ENCODE peak calls at places on chromosomes 6 and 20, in six cellular contexts. B is cardiac muscle cell, V is right lobe of liver, A is Panc1, P is PC-9, J is right atrium auricular region. O is an unnamed sample.

GRCh38 chr20:58420798-58421496 is 31.9 kb downstream of the VAPB start:
- DNase-seq in P (no peak), B (peak; percentile 62), A (no peak), J (no peak), V (no peak), O (no peak)

GRCh38 chr6:105424177-105424783 is 21.4 kb upstream of the PREP start:
- DNase-seq in P (peak; percentile 43), B (peak; percentile 75), A (no peak), V (no peak), J (peak; percentile 67), O (no peak)

GRCh38 chr20:38181207-38181693 is 16.2 kb upstream of the TGM2 start:
- DNase-seq in J (no peak), P (no peak), A (no peak), B (no peak), V (no peak), O (peak; percentile 45)

GRCh38 chr20:43507150-43508080 is at the start of gene L3MBTL1:
- DNase-seq in P (peak; percentile 80), V (peak; percentile 71), J (no peak), A (no peak), B (peak; percentile 59), O (peak; percentile 51)

GRCh38 chr6:152110878-152111820 is 303.7 kb downstream of the ESR1 start:
- DNase-seq in P (peak; percentile 31), A (no peak), J (no peak), B (peak; percentile 57), V (peak; percentile 92), O (no peak)

GRCh38 chr20:60857708-60858107 is 394.4 kb upstream of the CDH4 start:
- DNase-seq in V (no peak), P (no peak), B (no peak), J (no peak), A (no peak), O (no peak)

GRCh38 chr6:36949636-36950035 is 4.9 kb upstream of the PI16 start:
- DNase-seq in P (no peak), J (no peak), B (no peak), A (no peak), V (no peak), O (no peak)

GRCh38 chr6:136550045-136550329 is 235 bp downstream of the MAP7 start:
- DNase-seq in V (no peak), B (no peak), J (no peak), P (no peak), A (no peak), O (no peak)

GRCh38 chr6:9745966-9746365 is 668.9 kb downstream of the TFAP2A start:
- DNase-seq in V (no peak), J (no peak), B (no peak), A (no peak), P (no peak), O (no peak)

GRCh38 chr20:2887715-2888114 is 14.4 kb downstream of the PTPRA start:
- DNase-seq in J (no peak), A (no peak), B (no peak), V (no peak), P (no peak), O (no peak)

GRCh38 chr6:1482381-1483166 is 93.2 kb downstream of the FOXF2 start:
- DNase-seq in A (no peak), V (no peak), P (no peak), J (no peak), B (no peak), O (no peak)

GRCh38 chr6:55953384-55953783 is 78.0 kb upstream of the BMP5 start:
- DNase-seq in V (no peak), J (no peak), A (peak; percentile 57), P (no peak), B (peak; percentile 75), O (no peak)

GRCh38 chr6:118134257-118134656 is 227.2 kb downstream of the SLC35F1 start:
- DNase-seq in P (no peak), B (no peak), V (no peak), J (no peak), A (no peak), O (no peak)

GRCh38 chr6:21740719-21741118 is 147.2 kb downstream of the SOX4 start:
- DNase-seq in J (no peak), V (no peak), A (no peak), B (peak; percentile 46), P (no peak), O (no peak)

GRCh38 chr20:59780494-59781185 is 152.8 kb downstream of the SYCP2 start:
- DNase-seq in V (no peak), B (no peak), P (no peak), A (no peak), J (peak; percentile 36), O (no peak)

GRCh38 chr20:39282619-39283092 is 320.5 kb downstream of the DHX35 start:
- DNase-seq in P (no peak), V (no peak), A (no peak), J (no peak), B (no peak), O (no peak)

GRCh38 chr6:5630636-5631035 is 369.3 kb downstream of the FARS2 start:
- DNase-seq in J (no peak), A (no peak), P (no peak), B (no peak), V (no peak), O (no peak)

GRCh38 chr6:168428052-168428829 is 12.7 kb upstream of the SMOC2 start:
- DNase-seq in B (no peak), A (no peak), P (no peak), J (no peak), V (no peak), O (no peak)

GRCh38 chr6:32610897-32611296 is 21.2 kb upstream of the HLA-DRB1 start:
- DNase-seq in P (no peak), A (no peak), V (no peak), J (no peak), B (no peak), O (no peak)

GRCh38 chr6:169571123-169571962 is 130.5 kb downstream of the WDR27 start:
- DNase-seq in B (peak; percentile 37), A (peak; percentile 2), V (no peak), P (peak; percentile 5), J (no peak), O (no peak)

DNA sequence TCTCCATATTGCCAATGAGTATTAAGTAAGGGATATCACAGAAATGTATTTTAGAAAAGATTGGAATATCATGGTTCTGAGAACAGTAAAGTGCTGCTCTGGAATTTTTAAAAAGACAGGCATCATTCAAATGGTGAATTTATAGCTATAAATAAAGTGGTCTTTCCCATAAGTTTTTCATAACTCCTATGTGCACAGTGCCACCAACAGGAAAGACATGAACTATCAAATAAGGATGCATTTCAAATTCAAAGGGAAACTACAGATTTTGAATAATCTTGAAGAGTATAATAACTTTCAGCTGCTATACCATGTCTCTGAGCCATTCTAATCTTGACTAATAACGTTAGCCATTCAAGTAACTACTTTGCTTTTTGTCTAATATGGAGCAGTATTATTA is 456.8 kb upstream of the GJE1 start:
- DNase-seq in V (no peak), A (no peak), B (peak; percentile 38), P (no peak), J (no peak), O (no peak)
- TF ChIP-seq CTCF in V (peak; percentile 25), A (peak; percentile 57), B (peak; percentile 35), P (peak; percentile 45), J (peak; percentile 51), O (no peak)

GRCh38 chr20:31706607-31707257 is 15.9 kb downstream of the BCL2L1 start:
- DNase-seq in P (no peak), B (peak; percentile 73), J (no peak), A (no peak), V (no peak), O (peak; percentile 93)
- H3K4me1 ChIP-seq in P (peaks cover 88% of the 10 kb centered on the region), B (peaks cover under 1% of the 10 kb centered on the region), J (peaks cover 5% of the 10 kb centered on the region), A (peaks cover 46% of the 10 kb centered on the region), V (no peaks in the 10 kb centered on the region), O (peaks cover 92% of the 10 kb centered on the region)

GRCh38 chr20:63085087-63085861 is 78.5 kb upstream of the BHLHE23 start:
- DNase-seq in J (no peak), A (no peak), V (peak; percentile 45), B (no peak), P (peak; percentile 19), O (peak; percentile 41)

GRCh38 chr20:63082308-63082938 is 75.7 kb upstream of the BHLHE23 start:
- DNase-seq in J (no peak), P (peak; percentile 54), A (no peak), B (peak; percentile 47), V (peak; percentile 49), O (peak; percentile 92)

GRCh38 chr20:63082939-63083735 is 76.4 kb upstream of the BHLHE23 start:
- DNase-seq in J (no peak), P (no peak), V (peak; percentile 46), A (no peak), B (no peak), O (no peak)

GRCh38 chr20:63084563-63084927 is 77.8 kb upstream of the BHLHE23 start:
- DNase-seq in B (no peak), A (no peak), J (no peak), V (peak; percentile 29), P (no peak), O (no peak)

GRCh38 chr20:63083831-63084562 is 77.2 kb upstream of the BHLHE23 start:
- DNase-seq in A (no peak), V (peak; percentile 39), B (no peak), J (no peak), P (no peak), O (no peak)
- TF ChIP-seq CTCF in A (no peak), V (no peak), B (no peak), J (no peak), P (no peak), O (no peak)

GRCh38 chr6:129677634-129678325 is 32.2 kb downstream of the ARHGAP18 start:
- DNase-seq in B (no peak), V (no peak), A (no peak), P (no peak), J (no peak), O (no peak)
- H3K4me1 ChIP-seq in B (peaks cover 6% of the 10 kb centered on the region), V (no peaks in the 10 kb centered on the region), A (peaks cover 35% of the 10 kb centered on the region), P (peaks cover 26% of the 10 kb centered on the region), J (no peaks in the 10 kb centered on the region), O (peaks cover 28% of the 10 kb centered on the region)

GRCh38 chr20:50663095-50663821 is 28.1 kb downstream of the RIPOR3 start:
- DNase-seq in V (peak; percentile 72), A (no peak), B (no peak), P (peak; percentile 81), J (no peak), O (peak; percentile 82)
- TF ChIP-seq CTCF in V (peak; percentile 63), A (no peak), B (peak; percentile 2), P (peak; percentile 71), J (peak; percentile 20), O (peak; percentile 93)

DNA sequence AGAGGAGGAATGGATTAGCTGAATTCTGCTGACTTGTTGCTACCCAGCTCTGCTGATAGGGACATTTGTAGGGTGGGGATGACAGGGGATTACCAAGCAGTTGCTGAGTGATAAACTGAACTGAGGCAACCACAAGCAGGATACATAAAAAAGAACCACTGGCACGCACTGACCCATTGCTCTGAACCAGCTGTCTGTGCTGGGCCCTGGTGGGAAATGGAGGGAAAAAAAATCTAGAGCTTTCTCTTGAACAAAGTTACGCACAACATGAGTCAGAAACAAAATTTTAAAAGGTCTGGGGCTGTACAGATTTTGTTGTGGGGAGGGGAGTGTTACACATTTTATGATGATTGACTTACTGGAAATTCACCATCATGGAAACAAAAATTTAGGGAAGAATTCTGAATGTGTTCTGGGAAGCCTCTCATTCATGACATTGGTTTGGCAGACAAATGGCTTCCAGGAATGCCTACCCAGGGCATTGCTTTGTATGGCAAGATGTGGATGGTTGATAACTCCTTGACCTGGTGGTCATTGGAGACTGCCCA is 37.7 kb downstream of the FOXO3 start:
- DNase-seq in B (peak; percentile 54), P (no peak), J (no peak), V (no peak), A (no peak), O (no peak)
- H3K4me1 ChIP-seq in B (peaks cover 25% of the 10 kb centered on the region), P (peaks cover 26% of the 10 kb centered on the region), J (no peaks in the 10 kb centered on the region), V (no peaks in the 10 kb centered on the region), A (peaks cover 10% of the 10 kb centered on the region), O (no peaks in the 10 kb centered on the region)